ENCODE peak calls at places on chromosomes 3 and 15, in five cellular contexts. U, B, N, X and E are unnamed samples.

GRCh38 chr3:37964716-37965115 is 25.9 kb upstream of the VILL start:
- DNase-seq in U (no peak), B (no peak), N (no peak), X (no peak), E (no peak)

GRCh38 chr3:37015631-37016030 is 22.3 kb downstream of the MLH1 start:
- DNase-seq in U (no peak), B (no peak), N (no peak), X (no peak), E (no peak)

GRCh38 chr3:172836390-172836997 is 86.0 kb downstream of the ECT2 start:
- DNase-seq in U (peak), B (no peak), N (peak), X (peak), E (no peak)

GRCh38 chr15:82643992-82644391 is 3.2 kb downstream of the CPEB1 start:
- DNase-seq in U (no peak), B (no peak), N (no peak), X (no peak), E (peak)

GRCh38 chr15:89794627-89795241 is 18.6 kb downstream of the MESP2 start:
- DNase-seq in U (peak), B (no peak), N (no peak), X (no peak), E (no peak)

GRCh38 chr15:88449581-88449980 is 17.6 kb downstream of the MRPL46 start:
- DNase-seq in U (no peak), B (no peak), N (no peak), X (no peak), E (no peak)

GRCh38 chr15:74833376-74834107 is 7.1 kb downstream of the CPLX3 start:
- DNase-seq in U (no peak), B (no peak), N (no peak), X (peak), E (peak)

GRCh38 chr3:86793786-86794185 is 197.2 kb downstream of the VGLL3 start:
- DNase-seq in U (peak), B (no peak), N (peak), X (no peak), E (no peak)

GRCh38 chr3:42493126-42493797 is 9.2 kb upstream of the VIPR1 start:
- DNase-seq in U (no peak), B (no peak), N (no peak), X (no peak), E (no peak)

GRCh38 chr3:127775398-127776109 is 46.8 kb downstream of the MGLL start:
- DNase-seq in U (peak), B (no peak), N (no peak), X (peak), E (peak)